ENCODE peak calls at places on chromosomes 13 and 19, in four cellular contexts. N is H9, I is fibroblast of lung, Y is neural progenitor cell. S is an unnamed sample. For H3K27me3, the result is how much of the 10 kb centered on the place peaks cover.

GRCh38 chr13:36998624-36999041 is 507 bp downstream of the ALG5 start:
- DNase-seq in I (no peak), Y (peak), N (peak), S (peak)

GRCh38 chr19:17841371-17841809 is 6.4 kb downstream of the JAK3 start:
- DNase-seq in I (no peak), N (no peak), Y (no peak), S (no peak)

GRCh38 chr13:95629071-95629470 is 15.4 kb downstream of the DZIP1 start:
- DNase-seq in Y (no peak), I (no peak), N (no peak), S (no peak)

GRCh38 chr13:31431722-31432137 is 232.0 kb downstream of the B3GLCT start:
- DNase-seq in N (peak), Y (peak), I (peak), S (peak)

GRCh38 chr19:6417713-6418561 is 6.7 kb downstream of the KHSRP start:
- DNase-seq in N (no peak), Y (peak), I (peak), S (no peak)

GRCh38 chr13:56317839-56318238 is 822.9 kb upstream of the PRR20A start:
- DNase-seq in Y (no peak), I (no peak), N (peak), S (no peak)

GRCh38 chr13:45623516-45624090 is 8.1 kb upstream of the ERICH6B start:
- DNase-seq in Y (peak), I (peak), N (no peak), S (no peak)

GRCh38 chr13:64505511-64505910 is 2724.6 kb downstream of the PCDH9 start:
- DNase-seq in N (no peak), I (peak), Y (no peak), S (no peak)

GRCh38 chr19:3095375-3096191 is 1.4 kb downstream of the GNA11 start:
- DNase-seq in N (peak), Y (peak), I (no peak), S (peak)

GRCh38 chr19:55654833-55655647 is at the start of gene U2AF2:
- DNase-seq in I (peak), Y (peak), N (peak), S (peak)

GRCh38 chr13:27264181-27264580 is 6.4 kb upstream of the RASL11A start:
- DNase-seq in Y (no peak), I (peak), N (no peak), S (peak)

GRCh38 chr19:1862424-1863307 is 713 bp downstream of the KLF16 start:
- DNase-seq in I (no peak), N (no peak), Y (peak), S (peak)

GRCh38 chr13:37954191-37954590 is 84.6 kb upstream of the TRPC4 start:
- DNase-seq in Y (no peak), N (no peak), I (no peak), S (no peak)

GRCh38 chr19:47757617-47758432 is 12.5 kb downstream of the NOP53 start:
- DNase-seq in I (no peak), N (no peak), Y (no peak), S (peak)

GRCh38 chr13:113836917-113837553 is 26.8 kb downstream of the GAS6 start:
- DNase-seq in Y (no peak), N (no peak), I (peak), S (peak)

GRCh38 chr19:53792721-53793433 is 31.2 kb downstream of the NLRP12 start:
- DNase-seq in I (peak), N (peak), Y (peak), S (peak)

GRCh38 chr19:49739933-49740332 is 23.2 kb downstream of the TSKS start:
- DNase-seq in Y (no peak), N (no peak), I (no peak), S (no peak)

DNA sequence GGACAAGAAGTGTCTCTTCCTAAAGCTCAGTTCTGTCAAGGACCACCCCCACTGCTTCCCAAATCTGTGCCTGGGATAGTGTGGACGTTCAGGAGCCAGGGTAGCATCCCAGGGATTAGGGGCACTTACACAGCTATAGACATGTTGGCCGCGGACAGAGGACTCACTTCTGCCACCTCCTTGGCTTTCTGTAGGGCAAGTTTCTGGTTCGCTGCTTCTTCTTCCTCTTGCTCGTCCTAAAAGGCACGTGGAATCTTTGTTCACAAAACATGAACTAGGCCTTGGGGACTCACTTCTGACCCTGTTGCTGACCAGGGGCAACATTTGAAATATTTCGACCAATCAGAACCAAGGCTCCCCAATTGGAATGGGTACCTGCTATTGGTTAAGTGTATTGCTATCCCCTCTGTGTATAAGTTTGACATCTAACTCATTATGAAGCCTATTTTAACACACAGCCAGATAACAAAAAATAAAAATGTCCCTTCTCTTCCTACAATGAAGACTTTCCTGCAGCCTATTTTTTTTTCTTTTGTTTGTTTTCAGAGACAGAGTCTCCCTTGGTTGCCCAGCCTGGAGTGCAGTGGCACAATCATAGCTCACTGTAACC is 150.3 kb downstream of the IER2 start:
- DNase-seq in I (no peak), Y (no peak), N (no peak), S (no peak)
- H3K27me3 ChIP-seq in I (under half), Y (under half), N (under half), S (under half)

GRCh38 chr19:32287811-32288227 is 57.6 kb upstream of the ZNF507 start:
- DNase-seq in I (peak), Y (peak), N (peak), S (peak)
- H2AFZ ChIP-seq in I (peak), Y (peak), N (no peak), S (no peak)

GRCh38 chr19:855566-856120 is 3.5 kb downstream of the ELANE start:
- DNase-seq in I (no peak), N (no peak), Y (no peak), S (no peak)

GRCh38 chr19:853014-853553 is 981 bp downstream of the ELANE start:
- DNase-seq in N (no peak), I (no peak), Y (no peak), S (no peak)

GRCh38 chr19:854549-854948 is 2.4 kb downstream of the ELANE start:
- DNase-seq in N (no peak), Y (no peak), I (no peak), S (no peak)

GRCh38 chr19:852136-853013 is at the start of gene ELANE:
- DNase-seq in I (no peak), N (no peak), Y (no peak), S (peak)

DNA sequence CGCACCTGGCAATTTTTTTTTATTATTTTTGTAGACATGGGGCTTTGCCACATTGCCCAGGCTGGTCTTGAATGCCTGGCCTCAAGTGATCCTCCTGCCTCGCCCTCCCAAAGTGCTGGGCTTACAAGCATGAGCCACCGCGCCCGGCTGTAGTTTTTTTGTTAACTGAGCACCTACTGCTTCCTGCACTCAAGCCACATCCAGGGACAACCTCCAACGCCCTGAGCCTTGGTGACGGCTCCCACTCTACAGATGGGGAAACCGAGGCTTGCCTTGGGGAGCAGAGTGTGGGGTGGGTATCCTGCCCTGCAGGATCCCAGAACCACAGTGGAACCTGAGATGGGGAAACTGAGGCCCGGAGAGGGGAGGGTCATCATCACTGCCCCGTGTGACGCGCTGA is 3.0 kb downstream of the ELANE start:
- DNase-seq in N (no peak), I (no peak), Y (no peak), S (no peak)
- H3K27me3 ChIP-seq in N (under half), I (under half), Y (under half), S (under half)

GRCh38 chr13:73971481-73971880 is 162.7 kb downstream of the KLF12 start:
- DNase-seq in Y (no peak), I (peak), N (no peak), S (no peak)

GRCh38 chr13:73973156-73973555 is 161.0 kb downstream of the KLF12 start:
- DNase-seq in N (no peak), Y (no peak), I (no peak), S (no peak)

GRCh38 chr13:73970413-73971055 is 163.7 kb downstream of the KLF12 start:
- DNase-seq in N (no peak), I (peak), Y (no peak), S (no peak)

GRCh38 chr13:73972503-73972902 is 161.7 kb downstream of the KLF12 start:
- DNase-seq in N (no peak), Y (no peak), I (no peak), S (no peak)

DNA sequence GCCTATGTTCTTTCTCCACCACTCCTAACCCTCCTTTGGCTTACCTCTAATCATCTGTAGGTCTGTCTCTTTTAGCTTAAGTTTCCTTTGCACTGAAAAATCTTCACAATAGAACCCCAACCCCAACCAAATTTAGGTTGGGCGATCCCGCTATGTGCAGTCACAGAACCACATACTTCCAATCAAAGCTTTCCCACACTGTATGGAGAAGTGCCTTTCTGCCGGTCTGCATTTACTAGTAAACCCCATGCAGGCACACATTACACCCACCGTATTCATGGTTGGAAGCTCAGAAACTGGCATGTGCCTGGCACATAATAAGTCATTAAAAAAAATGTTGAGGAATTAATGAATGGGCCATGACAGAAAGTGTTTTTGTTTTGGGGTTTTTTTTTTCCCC is 158.4 kb downstream of the KLF12 start:
- DNase-seq in I (no peak), Y (no peak), N (no peak), S (no peak)
- H2AFZ ChIP-seq in I (no peak), Y (no peak), N (no peak), S (no peak)

GRCh38 chr13:112219753-112220152 is 152.8 kb downstream of the SOX1 start:
- DNase-seq in N (no peak), Y (no peak), I (no peak), S (no peak)

GRCh38 chr13:112218416-112218815 is 151.5 kb downstream of the SOX1 start:
- DNase-seq in Y (no peak), N (no peak), I (no peak), S (no peak)

GRCh38 chr13:112220296-112220875 is 153.4 kb downstream of the SOX1 start:
- DNase-seq in N (no peak), Y (no peak), I (no peak), S (no peak)

GRCh38 chr13:112215871-112216270 is 148.9 kb downstream of the SOX1 start:
- DNase-seq in I (no peak), N (no peak), Y (no peak), S (no peak)

GRCh38 chr13:112217431-112217830 is 150.5 kb downstream of the SOX1 start:
- DNase-seq in Y (no peak), I (no peak), N (no peak), S (no peak)
- H3K27me3 ChIP-seq in Y (under half), I (under half), N (under half), S (under half)

DNA sequence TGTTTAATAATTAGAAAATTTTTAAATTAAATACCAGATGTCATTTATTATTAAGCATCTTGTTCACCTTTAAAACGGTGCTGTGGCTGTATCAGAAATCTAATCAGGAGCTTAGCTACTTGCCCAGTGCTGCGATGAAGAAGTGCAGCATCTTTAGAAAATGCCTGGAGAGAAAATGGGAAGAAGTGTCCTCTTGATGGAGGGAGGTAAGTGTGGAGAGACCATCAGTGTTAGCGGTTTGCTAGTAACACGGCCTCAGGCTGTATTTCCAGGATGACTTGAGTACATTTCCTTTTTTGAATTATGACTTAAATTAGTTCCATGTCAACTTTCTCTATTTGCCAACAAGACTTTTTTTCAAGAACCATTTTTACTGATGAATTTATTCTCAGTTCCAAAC is 74.1 kb downstream of the SHISA2 start:
- DNase-seq in N (no peak), Y (no peak), I (no peak), S (no peak)
- H2AFZ ChIP-seq in N (no peak), Y (no peak), I (no peak), S (no peak)

S was measured in hepatocyte.